ENCODE peak calls at places on chromosome 1, in ten cellular contexts. O is tibial nerve, Q is ovary, I is body of pancreas, G is IMR-90, T is heart left ventricle, M is right lobe of liver, U is sigmoid colon, Y is HCT116, Z is esophagus muscularis mucosa. J is an unnamed sample.

GRCh38 chr1:221741364-221741970 is 422 bp downstream of the DUSP10 start:
- DNase-seq in G (peak; percentile 46), Z (no peak), M (no peak), O (no peak), Y (no peak), U (peak; percentile 76), Q (peak; percentile 48), I (peak; percentile 37), T (peak; percentile 25), J (peak; percentile 51)

GRCh38 chr1:3857791-3858129 is 484 bp downstream of the DFFB start:
- DNase-seq in G (no peak), T (no peak), M (no peak), U (no peak), Q (no peak), I (no peak), Y (no peak), O (no peak), Z (no peak), J (no peak)

GRCh38 chr1:115229016-115229415 is 109.0 kb downstream of the NGF start:
- DNase-seq in U (no peak), Q (no peak), Z (no peak), G (no peak), T (no peak), O (no peak), M (no peak), Y (no peak), I (no peak), J (no peak)

GRCh38 chr1:12132078-12132477 is 34.7 kb upstream of the TNFRSF1B start:
- DNase-seq in O (peak; percentile 41), Z (no peak), I (no peak), M (peak; percentile 85), Y (no peak), T (no peak), Q (no peak), U (no peak), G (peak; percentile 57), J (no peak)

GRCh38 chr1:79663916-79664315 is 657.4 kb upstream of the ADGRL4 start:
- DNase-seq in Q (no peak), Z (no peak), Y (no peak), M (no peak), T (no peak), I (no peak), G (no peak), U (no peak), O (no peak), J (no peak)

GRCh38 chr1:220528049-220528678 is at the start of gene MARK1:
- DNase-seq in Z (no peak), T (peak; percentile 83), M (peak; percentile 49), U (peak; percentile 87), I (peak; percentile 32), O (peak; percentile 17), G (no peak), Y (no peak), Q (peak; percentile 58), J (peak; percentile 82)

GRCh38 chr1:10968411-10968826 is 44.0 kb upstream of the TARDBP start:
- DNase-seq in Y (no peak), M (no peak), Q (no peak), Z (no peak), U (no peak), I (peak; percentile 48), O (no peak), T (no peak), G (no peak), J (no peak)

GRCh38 chr1:162222735-162223134 is 153.2 kb downstream of the NOS1AP start:
- DNase-seq in U (no peak), I (no peak), Q (no peak), Z (no peak), T (no peak), M (no peak), G (no peak), Y (no peak), O (no peak), J (no peak)

GRCh38 chr1:12546771-12547585 is 71.0 kb downstream of the DHRS3 start:
- DNase-seq in Z (no peak), M (peak; percentile 26), Y (no peak), Q (peak; percentile 59), G (no peak), O (peak; percentile 69), T (peak; percentile 74), U (peak; percentile 86), I (no peak), J (no peak)

GRCh38 chr1:218499021-218499691 is 154.0 kb downstream of the TGFB2 start:
- DNase-seq in Q (no peak), G (peak; percentile 79), M (no peak), U (no peak), I (no peak), O (no peak), T (no peak), Y (no peak), Z (no peak), J (no peak)

GRCh38 chr1:87942165-87942564 is 613.5 kb downstream of the LMO4 start:
- DNase-seq in U (peak; percentile 65), I (no peak), Z (no peak), M (no peak), Q (no peak), Y (no peak), T (no peak), G (peak; percentile 35), O (peak; percentile 17), J (no peak)

GRCh38 chr1:54460861-54461382 is 54.7 kb upstream of the SSBP3 start:
- DNase-seq in U (peak; percentile 27), Y (no peak), Z (no peak), I (no peak), Q (no peak), O (no peak), M (no peak), T (no peak), G (no peak), J (no peak)

GRCh38 chr1:119375366-119375765 is 6.8 kb downstream of the HAO2 start:
- DNase-seq in O (no peak), G (no peak), U (no peak), T (no peak), I (no peak), Y (no peak), M (no peak), Q (no peak), Z (no peak), J (no peak)

GRCh38 chr1:56709269-56709880 is 64.3 kb downstream of the PRKAA2 start:
- DNase-seq in M (no peak), G (peak; percentile 65), Q (no peak), T (no peak), U (no peak), I (no peak), Z (no peak), O (no peak), Y (peak; percentile 45), J (no peak)

GRCh38 chr1:7453038-7453437 is 318.1 kb upstream of the VAMP3 start:
- DNase-seq in T (no peak), U (no peak), Z (no peak), M (no peak), Y (no peak), Q (no peak), G (no peak), O (no peak), I (no peak), J (no peak)

DNA sequence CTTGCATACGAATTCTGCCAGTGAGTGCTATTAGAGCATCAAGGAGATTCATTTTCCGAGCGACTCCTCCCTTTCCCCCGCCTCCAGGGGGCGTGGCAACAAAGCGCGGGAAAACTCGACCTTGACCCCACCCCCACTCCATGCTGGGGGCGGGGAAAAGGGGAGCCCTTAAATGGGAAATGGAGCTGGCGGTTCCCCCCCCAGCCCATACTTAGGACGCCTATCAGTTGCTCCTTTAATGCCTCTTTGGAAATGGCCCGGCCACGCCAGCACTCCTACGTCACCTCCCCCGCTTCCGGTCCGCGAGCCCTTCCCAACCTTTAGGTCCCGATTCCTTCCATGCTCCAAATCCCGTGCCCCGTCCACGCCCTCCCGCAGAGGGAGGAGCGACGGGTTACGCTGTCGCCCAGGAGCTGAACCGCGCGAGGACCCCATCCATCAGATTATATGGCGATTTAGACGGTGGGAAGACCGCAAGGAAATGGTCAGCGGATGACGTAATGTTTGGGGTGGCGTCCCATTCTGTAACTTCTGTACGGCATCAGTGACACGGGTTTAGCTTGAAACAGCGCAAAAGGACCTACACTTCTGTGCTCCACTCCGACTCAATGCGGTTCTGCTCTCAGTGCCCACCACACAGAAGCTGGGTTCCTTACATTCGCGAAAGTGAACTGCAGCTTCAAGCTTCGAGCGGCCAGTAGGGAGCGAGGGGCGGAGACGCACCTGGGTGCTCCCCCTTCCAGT is 702 bp upstream of the ZNF687 start:
- DNase-seq in Q (peak; percentile 98), M (peak; percentile 96), T (peak; percentile 96), Z (peak; percentile 100), O (peak; percentile 95), U (peak; percentile 99), I (peak; percentile 98), Y (peak; percentile 97), G (peak; percentile 97), J (peak; percentile 97)
- TF ChIP-seq POLR2A in Q (peak; percentile 86), M (peak; percentile 49), T (peak; percentile 60), Z (no peak), O (peak; percentile 58), U (peak; percentile 45), I (peak; percentile 5), Y (peak; percentile 49), G (peak; percentile 86), J (peak; percentile 50)

DNA sequence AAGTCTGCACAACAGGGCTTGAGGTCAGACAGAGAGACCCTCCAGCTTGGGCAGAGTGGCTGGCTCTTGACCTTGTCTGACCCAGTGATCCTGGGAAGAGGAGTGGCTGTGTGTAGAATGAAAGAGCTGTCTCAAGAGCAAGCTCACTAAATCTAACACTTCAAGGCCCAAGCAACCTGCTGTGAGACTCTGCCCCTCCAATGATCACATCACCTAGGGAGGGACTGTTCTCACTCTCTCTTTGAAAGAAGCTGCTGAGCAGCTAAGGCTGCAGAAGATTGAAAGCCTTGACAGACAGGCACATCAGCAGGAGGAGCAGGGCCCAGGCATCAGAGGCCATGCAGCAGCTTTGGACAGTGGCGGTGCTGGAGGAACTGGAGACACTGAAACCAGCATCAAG is 61.4 kb downstream of the SYT2 start:
- DNase-seq in M (no peak), Y (no peak), Q (no peak), I (no peak), Z (no peak), U (no peak), G (no peak), T (no peak), O (no peak), J (no peak)
- H3K27me3 ChIP-seq in M (no peaks in the 10 kb centered on the region), Y (peaks cover 51% of the 10 kb centered on the region), Q (no peaks in the 10 kb centered on the region), I (no peaks in the 10 kb centered on the region), Z (no peaks in the 10 kb centered on the region), U (peaks cover 44% of the 10 kb centered on the region), G (peaks cover 92% of the 10 kb centered on the region), T (peaks cover 15% of the 10 kb centered on the region), O (peaks cover 48% of the 10 kb centered on the region), J (no peaks in the 10 kb centered on the region)

GRCh38 chr1:201149400-201149799 is 4.9 kb downstream of the TMEM9 start:
- DNase-seq in M (no peak), U (no peak), Q (no peak), I (no peak), G (peak; percentile 44), Y (peak; percentile 35), T (no peak), Z (no peak), O (no peak), J (no peak)
- H3K36me3 ChIP-seq in M (peaks cover 10% of the 10 kb centered on the region), U (peaks cover 19% of the 10 kb centered on the region), Q (no peaks in the 10 kb centered on the region), I (peaks cover 17% of the 10 kb centered on the region), G (peaks cover 54% of the 10 kb centered on the region), Y (peaks cover 31% of the 10 kb centered on the region), T (peaks cover 48% of the 10 kb centered on the region), Z (peaks cover 57% of the 10 kb centered on the region), O (no peaks in the 10 kb centered on the region), J (peaks cover 37% of the 10 kb centered on the region)

DNA sequence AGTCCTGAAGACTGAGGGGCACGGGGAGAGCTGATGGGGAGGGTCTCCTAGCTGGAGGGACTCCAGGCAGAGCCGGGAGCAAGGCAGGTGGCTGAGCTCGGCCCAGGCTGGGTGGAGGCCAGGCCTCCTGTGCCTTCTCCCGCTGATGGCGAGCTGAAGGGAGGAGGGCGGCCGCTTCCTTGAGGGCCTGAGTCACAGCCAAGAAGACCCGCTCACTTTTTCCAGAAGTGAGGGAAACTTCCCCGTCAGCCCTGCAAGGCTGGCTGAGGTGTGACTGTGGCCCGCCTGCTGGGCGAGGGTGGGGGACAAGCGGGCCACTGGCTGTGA is 1.7 kb upstream of the VWA1 start:
- DNase-seq in G (peak; percentile 39), T (peak; percentile 71), I (no peak), Z (no peak), M (no peak), Q (peak; percentile 68), U (no peak), O (no peak), Y (peak; percentile 56), J (no peak)
- TF ChIP-seq POLR2A in G (no peak), T (no peak), I (no peak), Z (no peak), M (no peak), Q (no peak), U (no peak), O (no peak), Y (no peak), J (no peak)